ENCODE peak calls at places on chromosomes 1 and 21, in eight cellular contexts. B, G, Q, D, E, H, F and I are unnamed samples.

GRCh38 chr1:229844675-229845074 is 218.6 kb downstream of the URB2 start:
- DNase-seq in B (peak), G (no peak), Q (no peak), D (no peak), E (no peak), H (no peak), F (no peak), I (no peak)

GRCh38 chr1:34827341-34827941 is 32.1 kb downstream of the SMIM12 start:
- DNase-seq in B (no peak), G (no peak), Q (no peak), D (no peak), E (no peak), H (no peak), F (no peak), I (no peak)

GRCh38 chr1:205505076-205505729 is 734 bp downstream of the CDK18 start:
- DNase-seq in B (no peak), G (no peak), Q (no peak), D (no peak), E (no peak), H (no peak), F (peak), I (no peak)

GRCh38 chr1:32894681-32895080 is 6.5 kb downstream of the TMEM54 start:
- DNase-seq in B (no peak), G (peak), Q (no peak), D (no peak), E (no peak), H (no peak), F (no peak), I (no peak)

GRCh38 chr21:21612446-21612845 is 614.2 kb downstream of the NCAM2 start:
- DNase-seq in B (no peak), G (no peak), Q (peak), D (peak), E (peak), H (no peak), F (peak), I (peak)

GRCh38 chr1:25161981-25162380 is 70.3 kb downstream of the SYF2 start:
- DNase-seq in B (no peak), G (no peak), Q (no peak), D (peak), E (no peak), H (no peak), F (no peak), I (peak)

GRCh38 chr1:218439541-218440295 is 94.6 kb downstream of the TGFB2 start:
- DNase-seq in B (no peak), G (peak), Q (peak), D (peak), E (no peak), H (no peak), F (no peak), I (peak)

GRCh38 chr1:234620272-234620711 is 10.3 kb upstream of the IRF2BP2 start:
- DNase-seq in B (no peak), G (no peak), Q (no peak), D (peak), E (no peak), H (no peak), F (no peak), I (peak)

DNA sequence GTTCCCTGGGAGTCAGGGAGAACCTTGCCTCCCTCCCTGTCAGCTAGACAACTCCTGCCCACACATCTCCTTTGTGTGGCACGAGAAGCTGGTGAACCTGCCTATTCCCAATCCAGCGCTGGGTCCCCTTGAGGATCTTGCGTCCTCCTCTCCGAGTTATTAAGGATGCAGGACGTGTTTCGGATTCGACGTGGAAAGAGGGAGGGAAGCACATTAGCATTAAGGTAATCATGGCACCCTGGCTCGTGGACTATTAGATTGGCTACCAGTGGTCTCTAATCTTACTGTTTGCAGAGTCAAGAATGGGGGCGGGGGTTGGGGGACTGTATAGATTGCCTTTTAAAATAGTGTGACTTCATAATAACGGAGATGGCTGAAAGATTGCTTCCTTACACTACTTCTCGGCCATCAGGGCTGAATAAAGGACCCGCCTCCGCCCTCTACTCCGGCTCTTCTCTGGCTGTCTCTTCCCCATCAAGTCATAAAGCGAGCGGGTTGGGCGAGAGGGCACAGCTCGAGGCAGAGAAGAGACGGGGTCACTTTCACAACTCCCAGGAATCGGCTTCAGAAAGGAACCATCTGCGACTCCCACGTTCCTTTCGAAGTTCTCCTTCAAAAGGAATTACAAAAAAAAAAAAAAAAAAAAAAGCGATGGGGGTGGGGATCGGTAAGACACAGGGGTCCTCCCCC is 1.7 kb downstream of the LRRC7 start:
- DNase-seq in B (no peak), G (no peak), Q (no peak), D (peak), E (no peak), H (no peak), F (no peak), I (no peak)
- H3K4me3 ChIP-seq in B (peak), G (no peak), Q (no peak), D (peak), E (no peak), H (no peak), F (no peak), I (no peak)

GRCh38 chr1:14347776-14348175 is 250.7 kb upstream of the KAZN start:
- DNase-seq in B (no peak), G (no peak), Q (no peak), D (no peak), E (no peak), H (no peak), F (no peak), I (no peak)
- H3K4me3 ChIP-seq in B (no peak), G (no peak), Q (no peak), D (no peak), E (no peak), H (no peak), F (no peak), I (no peak)

GRCh38 chr1:17520473-17521319 is 18.8 kb upstream of the ARHGEF10L start:
- DNase-seq in B (no peak), G (no peak), Q (no peak), D (no peak), E (no peak), H (no peak), F (no peak), I (no peak)
- H3K4me3 ChIP-seq in B (no peak), G (no peak), Q (no peak), D (no peak), E (no peak), H (no peak), F (peak), I (no peak)

DNA sequence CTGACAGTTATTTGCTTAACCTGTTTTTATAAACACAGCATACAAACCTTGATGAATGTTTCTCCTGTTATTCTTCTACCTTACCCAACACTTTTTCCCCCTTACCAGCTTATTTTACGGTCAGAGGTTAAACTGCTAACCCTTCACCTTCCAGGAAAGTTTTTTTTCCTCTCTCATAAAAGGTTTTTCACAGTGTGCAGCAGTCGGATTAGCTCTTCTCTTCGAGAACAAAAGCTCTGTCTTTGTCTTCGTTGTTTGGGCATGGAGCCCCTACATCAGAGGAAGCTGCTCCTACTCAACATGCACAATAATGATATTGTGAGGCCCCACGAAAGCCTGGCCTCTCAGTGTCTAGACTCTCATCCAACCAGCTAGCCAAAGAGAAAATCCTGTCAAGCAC is 42.0 kb downstream of the DENND1B start:
- DNase-seq in B (no peak), G (no peak), Q (no peak), D (no peak), E (no peak), H (no peak), F (no peak), I (no peak)
- H3K4me3 ChIP-seq in B (no peak), G (no peak), Q (no peak), D (no peak), E (no peak), H (no peak), F (no peak), I (no peak)